ENCODE peak calls at places on chromosomes 1 and 21, in six cellular contexts. One of them, this sample, is unnamed.

GRCh38 chr1:17609529-17609928 is 70.0 kb downstream of the ARHGEF10L start:
- DNase-seq in HFF-Myc: no peak
- DNase-seq in cardiac fibroblast: no peak
- DNase-seq in osteocyte: no peak
- DNase-seq in neural crest cell: no peak
- DNase-seq in heart left ventricle: no peak
- DNase-seq in this sample: no peak

GRCh38 chr21:15495965-15496364 is 233.8 kb upstream of the USP25 start:
- DNase-seq in HFF-Myc: peak; percentile 25
- DNase-seq in cardiac fibroblast: peak; percentile 71
- DNase-seq in osteocyte: no peak
- DNase-seq in neural crest cell: no peak
- DNase-seq in heart left ventricle: no peak
- DNase-seq in this sample: no peak

GRCh38 chr1:205680073-205680851 is at the start of gene SLC45A3:
- DNase-seq in HFF-Myc: no peak
- DNase-seq in cardiac fibroblast: peak; percentile 18
- DNase-seq in osteocyte: no peak
- DNase-seq in neural crest cell: peak; percentile 45
- DNase-seq in heart left ventricle: no peak
- DNase-seq in this sample: peak; percentile 71

GRCh38 chr21:31115249-31115648 is 77.0 kb upstream of the KRTAP19-8 start:
- DNase-seq in HFF-Myc: no peak
- DNase-seq in cardiac fibroblast: no peak
- DNase-seq in osteocyte: no peak
- DNase-seq in neural crest cell: no peak
- DNase-seq in heart left ventricle: no peak
- DNase-seq in this sample: no peak

GRCh38 chr1:178057863-178058576 is 35.9 kb upstream of the RASAL2 start:
- DNase-seq in HFF-Myc: no peak
- DNase-seq in cardiac fibroblast: peak; percentile 96
- DNase-seq in osteocyte: peak; percentile 86
- DNase-seq in neural crest cell: no peak
- DNase-seq in heart left ventricle: peak; percentile 79
- DNase-seq in this sample: no peak

GRCh38 chr21:30831194-30831765 is 1.7 kb upstream of the KRTAP7-1 start:
- DNase-seq in HFF-Myc: peak; percentile 2
- DNase-seq in cardiac fibroblast: peak; percentile 22
- DNase-seq in osteocyte: no peak
- DNase-seq in neural crest cell: peak; percentile 12
- DNase-seq in heart left ventricle: no peak
- DNase-seq in this sample: no peak

GRCh38 chr1:162347281-162347680 is 29.4 kb downstream of the SPATA46 start:
- DNase-seq in HFF-Myc: no peak
- DNase-seq in cardiac fibroblast: no peak
- DNase-seq in osteocyte: no peak
- DNase-seq in neural crest cell: no peak
- DNase-seq in heart left ventricle: no peak
- DNase-seq in this sample: no peak

GRCh38 chr1:94734963-94735899 is 84.9 kb upstream of the SLC44A3 start:
- DNase-seq in HFF-Myc: peak; percentile 77
- DNase-seq in cardiac fibroblast: peak; percentile 75
- DNase-seq in osteocyte: no peak
- DNase-seq in neural crest cell: no peak
- DNase-seq in heart left ventricle: peak; percentile 32
- DNase-seq in this sample: peak; percentile 61

GRCh38 chr1:190102757-190103326 is 374.8 kb downstream of the BRINP3 start:
- DNase-seq in HFF-Myc: no peak
- DNase-seq in cardiac fibroblast: no peak
- DNase-seq in osteocyte: no peak
- DNase-seq in neural crest cell: no peak
- DNase-seq in heart left ventricle: no peak
- DNase-seq in this sample: no peak

GRCh38 chr1:115133440-115133839 is 44.1 kb upstream of the TSPAN2 start:
- DNase-seq in HFF-Myc: no peak
- DNase-seq in cardiac fibroblast: peak; percentile 59
- DNase-seq in osteocyte: peak; percentile 60
- DNase-seq in neural crest cell: no peak
- DNase-seq in heart left ventricle: no peak
- DNase-seq in this sample: no peak

GRCh38 chr1:98496246-98496995 is 165.1 kb upstream of the SNX7 start:
- DNase-seq in HFF-Myc: no peak
- DNase-seq in cardiac fibroblast: peak; percentile 33
- DNase-seq in osteocyte: no peak
- DNase-seq in neural crest cell: no peak
- DNase-seq in heart left ventricle: no peak
- DNase-seq in this sample: no peak

GRCh38 chr1:68321084-68321685 is 88.9 kb upstream of the WLS start:
- DNase-seq in HFF-Myc: no peak
- DNase-seq in cardiac fibroblast: peak; percentile 75
- DNase-seq in osteocyte: peak; percentile 89
- DNase-seq in neural crest cell: peak; percentile 55
- DNase-seq in heart left ventricle: peak; percentile 62
- DNase-seq in this sample: peak; percentile 80

GRCh38 chr1:179493323-179493722 is 82.4 kb downstream of the NPHS2 start:
- DNase-seq in HFF-Myc: no peak
- DNase-seq in cardiac fibroblast: peak; percentile 15
- DNase-seq in osteocyte: no peak
- DNase-seq in neural crest cell: no peak
- DNase-seq in heart left ventricle: no peak
- DNase-seq in this sample: no peak

GRCh38 chr1:207499573-207499972 is 3.6 kb downstream of the CR1 start:
- DNase-seq in HFF-Myc: peak; percentile 52
- DNase-seq in cardiac fibroblast: peak; percentile 77
- DNase-seq in osteocyte: no peak
- DNase-seq in neural crest cell: peak; percentile 43
- DNase-seq in heart left ventricle: peak; percentile 32
- DNase-seq in this sample: peak; percentile 31

GRCh38 chr1:234887026-234887910 is 241.4 kb downstream of the TOMM20 start:
- DNase-seq in HFF-Myc: no peak
- DNase-seq in cardiac fibroblast: peak; percentile 78
- DNase-seq in osteocyte: no peak
- DNase-seq in neural crest cell: no peak
- DNase-seq in heart left ventricle: peak; percentile 69
- DNase-seq in this sample: no peak

GRCh38 chr1:11298390-11299224 is 25.6 kb downstream of the UBIAD1 start:
- DNase-seq in HFF-Myc: no peak
- DNase-seq in cardiac fibroblast: no peak
- DNase-seq in osteocyte: no peak
- DNase-seq in neural crest cell: no peak
- DNase-seq in heart left ventricle: no peak
- DNase-seq in this sample: no peak

GRCh38 chr1:47578862-47579419 is 141.1 kb downstream of the FOXD2 start:
- DNase-seq in HFF-Myc: peak; percentile 50
- DNase-seq in cardiac fibroblast: no peak
- DNase-seq in osteocyte: no peak
- DNase-seq in neural crest cell: no peak
- DNase-seq in heart left ventricle: no peak
- DNase-seq in this sample: no peak

GRCh38 chr1:10451286-10451685 is 1.5 kb downstream of the CORT start:
- DNase-seq in HFF-Myc: no peak
- DNase-seq in cardiac fibroblast: peak; percentile 18
- DNase-seq in osteocyte: peak; percentile 85
- DNase-seq in neural crest cell: no peak
- DNase-seq in heart left ventricle: no peak
- DNase-seq in this sample: no peak

GRCh38 chr1:24385160-24385939 is 28.2 kb downstream of the STPG1 start:
- DNase-seq in HFF-Myc: no peak
- DNase-seq in cardiac fibroblast: peak; percentile 58
- DNase-seq in osteocyte: no peak
- DNase-seq in neural crest cell: no peak
- DNase-seq in heart left ventricle: no peak
- DNase-seq in this sample: no peak

GRCh38 chr1:14662116-14662515 is 63.6 kb downstream of the KAZN start:
- DNase-seq in HFF-Myc: no peak
- DNase-seq in cardiac fibroblast: no peak
- DNase-seq in osteocyte: no peak
- DNase-seq in neural crest cell: no peak
- DNase-seq in heart left ventricle: peak; percentile 39
- DNase-seq in this sample: no peak

GRCh38 chr1:32772281-32773017 is 44.7 kb downstream of the YARS1 start:
- DNase-seq in HFF-Myc: no peak
- DNase-seq in cardiac fibroblast: no peak
- DNase-seq in osteocyte: no peak
- DNase-seq in neural crest cell: no peak
- DNase-seq in heart left ventricle: no peak
- DNase-seq in this sample: no peak

GRCh38 chr1:165871311-165872067 is 44.1 kb downstream of the UCK2 start:
- DNase-seq in HFF-Myc: no peak
- DNase-seq in cardiac fibroblast: peak; percentile 74
- DNase-seq in osteocyte: no peak
- DNase-seq in neural crest cell: peak; percentile 18
- DNase-seq in heart left ventricle: peak; percentile 52
- DNase-seq in this sample: no peak

GRCh38 chr1:183180634-183181056 is 5.4 kb upstream of the LAMC2 start:
- DNase-seq in HFF-Myc: peak; percentile 26
- DNase-seq in cardiac fibroblast: peak; percentile 99
- DNase-seq in osteocyte: no peak
- DNase-seq in neural crest cell: no peak
- DNase-seq in heart left ventricle: peak; percentile 70
- DNase-seq in this sample: peak; percentile 31

GRCh38 chr1:57831624-57832023 is 407.8 kb upstream of the DAB1 start:
- DNase-seq in HFF-Myc: no peak
- DNase-seq in cardiac fibroblast: peak; percentile 80
- DNase-seq in osteocyte: no peak
- DNase-seq in neural crest cell: no peak
- DNase-seq in heart left ventricle: no peak
- DNase-seq in this sample: no peak

GRCh38 chr21:33027401-33028185 is 1.9 kb downstream of the OLIG2 start:
- DNase-seq in HFF-Myc: no peak
- DNase-seq in cardiac fibroblast: no peak
- DNase-seq in osteocyte: no peak
- DNase-seq in neural crest cell: no peak
- DNase-seq in heart left ventricle: no peak
- DNase-seq in this sample: no peak

GRCh38 chr1:15948600-15949452 is 27.1 kb downstream of the ZBTB17 start:
- DNase-seq in HFF-Myc: peak; percentile 74
- DNase-seq in cardiac fibroblast: peak; percentile 97
- DNase-seq in osteocyte: no peak
- DNase-seq in neural crest cell: no peak
- DNase-seq in heart left ventricle: peak; percentile 72
- DNase-seq in this sample: peak; percentile 42

GRCh38 chr1:17350053-17350452 is 21.9 kb upstream of the PADI6 start:
- DNase-seq in HFF-Myc: no peak
- DNase-seq in cardiac fibroblast: no peak
- DNase-seq in osteocyte: no peak
- DNase-seq in neural crest cell: no peak
- DNase-seq in heart left ventricle: no peak
- DNase-seq in this sample: no peak

DNA sequence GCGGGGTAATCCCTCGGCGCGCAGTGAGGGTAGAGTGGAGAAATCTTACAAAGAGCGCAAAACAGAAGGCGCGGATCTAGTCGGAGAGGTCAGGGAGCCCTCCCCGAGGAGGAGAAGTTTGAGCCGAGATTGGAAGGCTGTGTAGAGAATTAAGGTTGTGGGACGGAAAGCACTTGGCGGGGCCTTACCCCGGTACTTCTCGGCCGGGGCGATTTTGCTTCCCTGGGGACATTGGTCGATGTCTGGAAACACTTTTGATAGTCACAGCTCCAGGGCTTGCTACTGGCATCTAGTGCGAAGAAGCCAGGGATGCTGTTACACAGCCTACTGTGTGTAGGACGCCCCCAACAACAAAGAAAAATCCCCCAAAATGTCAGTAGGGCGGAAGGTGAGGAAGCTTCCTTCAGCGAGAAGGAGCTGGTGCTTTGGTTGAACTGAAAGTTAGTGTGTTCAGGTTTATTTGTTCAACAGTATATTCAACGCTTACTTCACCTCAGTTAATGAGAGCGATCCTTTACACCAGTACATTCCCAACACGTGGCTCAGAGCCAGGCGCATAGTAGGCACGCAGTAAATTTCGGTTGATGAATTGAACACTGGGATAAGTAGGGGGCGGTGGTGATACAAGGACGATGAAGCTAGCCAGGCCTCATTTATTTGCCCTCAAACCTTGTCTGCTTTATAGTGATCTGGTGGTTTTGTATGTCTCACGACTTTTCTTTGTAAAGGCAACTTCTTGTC is 814 bp downstream of the CEP85 start:
- DNase-seq in HFF-Myc: no peak
- DNase-seq in cardiac fibroblast: peak; percentile 25
- DNase-seq in osteocyte: no peak
- DNase-seq in neural crest cell: no peak
- DNase-seq in heart left ventricle: no peak
- DNase-seq in this sample: no peak
- TF ChIP-seq CTCF in HFF-Myc: no peak
- TF ChIP-seq CTCF in cardiac fibroblast: no peak
- TF ChIP-seq CTCF in osteocyte: no peak
- TF ChIP-seq CTCF in neural crest cell: no peak
- TF ChIP-seq CTCF in heart left ventricle: no peak
- TF ChIP-seq CTCF in this sample: no peak

GRCh38 chr21:26288033-26288432 is 117.5 kb upstream of the APP start:
- DNase-seq in HFF-Myc: no peak
- DNase-seq in cardiac fibroblast: no peak
- DNase-seq in osteocyte: no peak
- DNase-seq in neural crest cell: no peak
- DNase-seq in heart left ventricle: no peak
- DNase-seq in this sample: no peak
- TF ChIP-seq CTCF in HFF-Myc: no peak
- TF ChIP-seq CTCF in cardiac fibroblast: no peak
- TF ChIP-seq CTCF in osteocyte: no peak
- TF ChIP-seq CTCF in neural crest cell: no peak
- TF ChIP-seq CTCF in heart left ventricle: no peak
- TF ChIP-seq CTCF in this sample: no peak

GRCh38 chr1:156853761-156854160 is 5.2 kb downstream of the INSRR start:
- DNase-seq in HFF-Myc: no peak
- DNase-seq in cardiac fibroblast: no peak
- DNase-seq in osteocyte: no peak
- DNase-seq in neural crest cell: no peak
- DNase-seq in heart left ventricle: no peak
- DNase-seq in this sample: no peak

GRCh38 chr1:156858555-156858956 is 361 bp downstream of the INSRR start:
- DNase-seq in HFF-Myc: no peak
- DNase-seq in cardiac fibroblast: no peak
- DNase-seq in osteocyte: no peak
- DNase-seq in neural crest cell: no peak
- DNase-seq in heart left ventricle: peak; percentile 37
- DNase-seq in this sample: no peak

GRCh38 chr1:156857532-156857931 is 1.4 kb downstream of the INSRR start:
- DNase-seq in HFF-Myc: no peak
- DNase-seq in cardiac fibroblast: no peak
- DNase-seq in osteocyte: no peak
- DNase-seq in neural crest cell: no peak
- DNase-seq in heart left ventricle: no peak
- DNase-seq in this sample: no peak

GRCh38 chr1:156854634-156855033 is 4.3 kb downstream of the INSRR start:
- DNase-seq in HFF-Myc: no peak
- DNase-seq in cardiac fibroblast: no peak
- DNase-seq in osteocyte: no peak
- DNase-seq in neural crest cell: no peak
- DNase-seq in heart left ventricle: no peak
- DNase-seq in this sample: no peak

GRCh38 chr1:156856282-156856785 is 2.6 kb downstream of the INSRR start:
- DNase-seq in HFF-Myc: no peak
- DNase-seq in cardiac fibroblast: no peak
- DNase-seq in osteocyte: no peak
- DNase-seq in neural crest cell: no peak
- DNase-seq in heart left ventricle: no peak
- DNase-seq in this sample: no peak
- TF ChIP-seq CTCF in HFF-Myc: no peak
- TF ChIP-seq CTCF in cardiac fibroblast: no peak
- TF ChIP-seq CTCF in osteocyte: no peak
- TF ChIP-seq CTCF in neural crest cell: no peak
- TF ChIP-seq CTCF in heart left ventricle: no peak
- TF ChIP-seq CTCF in this sample: no peak

GRCh38 chr1:36705629-36706028 is 222.9 kb upstream of the CSF3R start:
- DNase-seq in HFF-Myc: no peak
- DNase-seq in cardiac fibroblast: no peak
- DNase-seq in osteocyte: no peak
- DNase-seq in neural crest cell: no peak
- DNase-seq in heart left ventricle: no peak
- DNase-seq in this sample: no peak
- TF ChIP-seq CTCF in HFF-Myc: no peak
- TF ChIP-seq CTCF in cardiac fibroblast: no peak
- TF ChIP-seq CTCF in osteocyte: no peak
- TF ChIP-seq CTCF in neural crest cell: no peak
- TF ChIP-seq CTCF in heart left ventricle: no peak
- TF ChIP-seq CTCF in this sample: no peak

This sample was measured in pancreas.